ENCODE peak calls at places on chromosomes 7 and 10, in seven cellular contexts. C is SJSA1, V is right atrium auricular region, O is hepatocyte, S is cardiac muscle cell, I is heart right ventricle, R is A549. B is an unnamed sample.

GRCh38 chr7:90678986-90679385 is 82.9 kb downstream of the CDK14 start:
- DNase-seq in V (no peak), R (no peak), C (no peak), O (no peak), I (no peak), S (no peak), B (no peak)

GRCh38 chr7:112880786-112881418 is 90.7 kb upstream of the TMEM168 start:
- DNase-seq in C (no peak), R (no peak), O (no peak), I (no peak), S (no peak), V (no peak), B (no peak)

GRCh38 chr7:149494738-149495368 is 2.8 kb downstream of the ZNF746 start:
- DNase-seq in C (no peak), V (no peak), O (no peak), S (no peak), R (no peak), I (no peak), B (no peak)

GRCh38 chr10:99975942-99976809 is 33.6 kb downstream of the DNMBP start:
- DNase-seq in R (no peak), I (peak), V (no peak), S (no peak), C (peak), O (peak), B (no peak)

GRCh38 chr7:46494026-46494425 is 573.0 kb upstream of the IGFBP3 start:
- DNase-seq in S (no peak), C (no peak), V (no peak), R (no peak), I (no peak), O (peak), B (no peak)

GRCh38 chr10:560314-560992 is 129.0 kb downstream of the DIP2C start:
- DNase-seq in V (no peak), O (no peak), C (no peak), I (no peak), S (no peak), R (no peak), B (peak)

GRCh38 chr10:122435212-122435827 is 19.1 kb upstream of the ARMS2 start:
- DNase-seq in S (peak), R (peak), V (no peak), I (no peak), O (peak), C (peak), B (no peak)

GRCh38 chr7:21947056-21947455 is 1.4 kb upstream of the CDCA7L start:
- DNase-seq in S (no peak), O (no peak), C (no peak), I (no peak), V (no peak), R (no peak), B (no peak)

GRCh38 chr10:126215767-126216166 is 172.5 kb downstream of the ADAM12 start:
- DNase-seq in O (no peak), V (no peak), R (no peak), I (no peak), C (no peak), S (no peak), B (no peak)

GRCh38 chr7:22559829-22560489 is 60.0 kb upstream of the STEAP1B start:
- DNase-seq in C (peak), V (peak), S (peak), O (peak), R (peak), I (peak), B (no peak)

GRCh38 chr10:528173-529165 is 161.0 kb downstream of the DIP2C start:
- DNase-seq in V (no peak), O (no peak), C (no peak), I (no peak), R (no peak), S (no peak), B (no peak)

GRCh38 chr10:19935106-19935505 is 118.9 kb downstream of the PLXDC2 start:
- DNase-seq in V (no peak), C (no peak), I (no peak), R (no peak), S (no peak), O (no peak), B (no peak)

GRCh38 chr7:13803134-13803533 is 186.3 kb downstream of the ETV1 start:
- DNase-seq in R (no peak), O (no peak), V (no peak), S (no peak), I (no peak), C (no peak), B (no peak)

GRCh38 chr7:101932053-101932452 is 114.6 kb downstream of the CUX1 start:
- DNase-seq in R (no peak), S (no peak), V (no peak), C (no peak), O (no peak), I (no peak), B (no peak)
- H3K27ac ChIP-seq in R (no peak), S (peak), V (no peak), C (no peak), O (no peak), I (no peak), B (no peak)

DNA sequence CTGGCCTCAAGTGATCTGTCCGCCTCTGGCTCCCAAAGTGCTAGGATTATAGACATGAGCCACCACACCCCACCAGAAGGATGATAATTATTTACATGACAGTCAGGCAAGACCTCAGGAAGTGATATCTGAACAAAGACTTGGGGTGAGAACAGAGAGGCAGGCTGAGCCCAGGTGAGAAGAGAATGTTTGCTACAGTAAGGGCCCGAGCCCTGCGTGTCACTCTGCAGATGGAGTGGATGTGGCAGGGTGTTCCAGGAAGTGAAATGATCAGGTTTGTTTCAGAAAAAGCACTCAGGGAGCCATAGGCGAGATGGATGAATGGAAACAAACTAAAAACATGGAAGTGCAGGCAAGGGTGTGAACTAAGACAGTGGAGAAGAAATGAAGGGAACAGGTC is 22.2 kb downstream of the SFMBT2 start:
- DNase-seq in R (no peak), V (no peak), O (no peak), C (no peak), S (no peak), I (no peak), B (no peak)
- H3K4me3 ChIP-seq in R (no peak), V (no peak), O (no peak), C (no peak), S (no peak), I (no peak), B (no peak)

GRCh38 chr7:125567686-125568085 is 638.1 kb upstream of the POT1 start:
- DNase-seq in C (no peak), I (no peak), S (no peak), V (no peak), O (no peak), R (no peak), B (no peak)

GRCh38 chr7:125568799-125569198 is 639.2 kb upstream of the POT1 start:
- DNase-seq in R (no peak), S (no peak), C (no peak), V (no peak), I (no peak), O (no peak), B (no peak)

GRCh38 chr7:125563964-125564529 is 634.4 kb upstream of the POT1 start:
- DNase-seq in C (no peak), S (no peak), R (no peak), V (no peak), I (no peak), O (no peak), B (no peak)

GRCh38 chr7:125561006-125561405 is 631.4 kb upstream of the POT1 start:
- DNase-seq in C (no peak), O (no peak), V (no peak), S (no peak), R (no peak), I (no peak), B (no peak)

DNA sequence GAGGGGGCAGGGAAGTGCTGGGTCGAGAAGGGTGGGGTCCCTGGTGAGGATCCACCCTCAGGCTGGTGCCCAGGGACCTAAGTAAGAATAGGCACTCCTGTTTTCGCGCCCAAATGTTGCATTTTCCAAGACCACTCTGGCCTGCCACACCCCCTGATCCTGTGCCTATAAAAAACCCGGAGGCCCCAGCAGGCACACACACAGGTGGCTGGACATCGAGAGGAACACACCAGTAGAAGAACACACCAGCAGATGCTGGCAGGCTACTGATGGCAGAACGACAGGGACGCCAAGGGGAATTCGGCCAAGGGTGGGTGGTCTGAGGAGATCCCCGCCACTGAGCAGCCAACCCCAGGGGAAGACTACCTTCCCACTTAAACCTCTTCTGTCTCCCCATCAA is 633.9 kb upstream of the POT1 start:
- DNase-seq in V (no peak), I (no peak), R (no peak), S (no peak), C (no peak), O (no peak), B (no peak)
- H3K27ac ChIP-seq in V (no peak), I (no peak), R (no peak), S (no peak), C (no peak), O (no peak), B (no peak)

GRCh38 chr7:25951414-25952276 is 200.4 kb upstream of the NFE2L3 start:
- DNase-seq in I (no peak), O (peak), V (no peak), S (no peak), R (peak), C (no peak), B (no peak)
- H3K4me3 ChIP-seq in I (peak), O (peak), V (peak), S (peak), R (peak), C (no peak), B (peak)

DNA sequence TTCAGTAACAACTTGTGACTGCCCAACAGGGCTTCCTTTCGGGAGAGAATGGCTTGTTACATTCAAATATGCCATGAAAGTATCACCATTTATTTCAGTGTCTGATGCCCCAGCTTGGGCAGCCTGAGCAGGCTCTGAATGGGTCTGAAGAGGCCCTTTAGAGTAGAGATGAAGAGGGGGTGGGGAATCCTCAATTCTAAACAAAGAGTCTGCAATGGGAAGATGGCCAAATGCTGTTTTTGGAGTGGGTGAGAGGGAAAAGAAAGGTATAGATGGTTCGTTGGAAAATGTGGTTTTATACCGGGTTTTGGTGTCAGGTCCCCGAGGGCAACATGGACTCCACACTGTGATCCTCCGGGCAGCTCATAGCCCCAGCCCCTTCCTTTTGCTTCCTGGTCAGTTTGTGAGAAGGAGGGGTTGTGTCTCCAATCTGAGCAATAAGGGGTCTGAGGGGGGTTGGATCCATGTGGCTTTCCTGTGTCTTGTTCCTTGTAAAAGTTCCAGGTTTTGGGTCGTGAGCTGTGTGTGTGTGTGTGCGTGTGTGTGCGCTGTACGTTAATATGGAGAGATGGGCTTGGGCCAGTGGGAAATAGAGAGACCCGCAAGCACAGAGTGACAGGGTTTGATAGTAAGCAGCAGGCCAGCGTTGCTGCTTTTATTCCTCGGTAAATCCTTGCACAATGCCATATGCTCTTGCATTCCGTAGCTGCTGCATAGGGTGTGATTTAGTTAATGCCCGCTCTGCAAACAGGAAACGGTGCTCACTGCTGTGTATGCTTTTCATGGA is 108.3 kb downstream of the TCF7L2 start:
- DNase-seq in S (peak), R (no peak), V (no peak), C (peak), I (no peak), O (peak), B (no peak)
- H3K27ac ChIP-seq in S (peak), R (peak), V (peak), C (peak), I (no peak), O (peak), B (peak)

GRCh38 chr7:4745971-4746919 is 29.2 kb upstream of the AP5Z1 start:
- DNase-seq in R (peak), O (peak), I (no peak), S (no peak), C (peak), V (no peak), B (no peak)
- H3K4me3 ChIP-seq in R (peak), O (peak), I (no peak), S (no peak), C (peak), V (peak), B (peak)

GRCh38 chr10:71725998-71726672 is 6.6 kb upstream of the C10orf105 start:
- DNase-seq in S (no peak), C (peak), O (peak), V (no peak), R (peak), I (no peak), B (no peak)
- H3K27ac ChIP-seq in S (no peak), C (no peak), O (no peak), V (peak), R (peak), I (no peak), B (peak)

DNA sequence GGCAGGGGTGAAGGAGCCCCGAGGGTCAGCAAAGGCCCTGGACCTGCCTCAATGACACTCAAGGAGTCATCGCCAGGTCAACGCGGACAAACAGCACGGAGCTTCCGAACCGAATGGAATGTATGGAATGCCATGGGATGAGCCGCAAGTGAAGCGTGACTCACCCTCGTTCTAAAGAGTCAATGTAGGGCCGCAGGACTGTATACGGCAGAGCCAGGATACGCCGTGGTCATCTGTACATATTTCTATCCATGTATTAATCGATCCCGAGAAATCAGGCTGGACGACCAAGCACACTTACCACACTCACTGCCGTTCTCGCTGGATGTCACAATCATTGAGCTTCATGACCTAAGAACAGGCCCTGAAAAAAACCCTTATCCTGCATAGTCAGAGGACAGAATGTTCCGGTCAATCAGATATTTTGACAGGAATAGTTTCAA is 4.3 kb downstream of the SNX8 start:
- DNase-seq in R (peak), C (peak), I (no peak), O (peak), V (no peak), S (peak), B (no peak)
- H3K4me3 ChIP-seq in R (peak), C (peak), I (no peak), O (no peak), V (no peak), S (no peak), B (no peak)

GRCh38 chr10:44294726-44295412 is 90.0 kb downstream of the CXCL12 start:
- DNase-seq in I (no peak), V (no peak), O (no peak), R (no peak), C (no peak), S (no peak), B (no peak)

GRCh38 chr10:44292390-44293002 is 92.4 kb downstream of the CXCL12 start:
- DNase-seq in S (no peak), O (no peak), C (no peak), R (no peak), V (no peak), I (no peak), B (no peak)

GRCh38 chr10:44295619-44296222 is 89.2 kb downstream of the CXCL12 start:
- DNase-seq in C (no peak), S (no peak), O (no peak), R (no peak), I (no peak), V (no peak), B (no peak)

GRCh38 chr10:44293842-44294241 is 91.1 kb downstream of the CXCL12 start:
- DNase-seq in O (no peak), V (no peak), S (no peak), R (no peak), I (peak), C (no peak), B (no peak)

DNA sequence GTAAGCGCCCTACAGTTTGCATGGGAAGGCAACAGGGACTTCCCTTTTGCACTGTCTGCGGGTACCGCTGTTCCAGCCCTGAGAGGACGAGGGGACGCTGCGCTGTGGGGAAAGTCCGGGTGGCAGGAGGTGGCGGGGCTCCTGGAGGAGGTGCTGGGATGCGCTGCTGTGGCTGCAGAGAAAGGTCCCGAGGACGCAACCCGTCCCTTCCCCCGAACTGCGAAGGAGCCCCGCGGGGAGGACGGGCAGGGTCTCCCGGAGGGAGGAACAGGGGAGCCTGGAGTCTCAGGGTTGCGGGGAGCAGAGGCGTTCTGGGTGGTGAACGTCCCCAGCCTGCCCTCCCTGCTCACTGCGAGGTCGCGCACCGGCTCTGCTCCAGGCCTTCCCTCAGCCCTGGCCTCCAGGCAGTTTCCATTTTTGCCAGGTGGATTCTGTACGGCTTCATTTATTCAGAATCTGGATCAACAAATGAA is 91.6 kb downstream of the CXCL12 start:
- DNase-seq in O (no peak), R (no peak), I (no peak), V (no peak), C (no peak), S (no peak), B (no peak)
- H3K27ac ChIP-seq in O (no peak), R (no peak), I (peak), V (peak), C (no peak), S (no peak), B (peak)

B was measured in coronary artery.